ENCODE peak calls at places on chromosomes 2 and 18, in ten cellular contexts. J, U, D, C, N, G, O, R, I and H are unnamed samples.
A peak's percentile ranks its signal among the peaks of the same experiment; 100 is the strongest.

GRCh38 chr2:206212673-206213513 is 53.2 kb downstream of the EEF1B2 start:
- DNase-seq in J (no peak), U (no peak), D (no peak), C (no peak), N (peak; percentile 88), G (peak; percentile 72), O (peak; percentile 75), R (no peak), I (peak; percentile 3), H (no peak)

GRCh38 chr2:109438146-109438545 is 175.6 kb downstream of the SEPTIN10 start:
- DNase-seq in J (no peak), U (no peak), D (no peak), C (no peak), N (no peak), G (no peak), O (no peak), R (no peak), I (no peak), H (no peak)

GRCh38 chr2:25257032-25257455 is 84.7 kb downstream of the DNMT3A start:
- DNase-seq in J (no peak), U (peak; percentile 62), D (peak; percentile 37), C (no peak), N (peak; percentile 77), G (peak; percentile 78), O (peak; percentile 79), R (no peak), I (peak; percentile 44), H (no peak)

GRCh38 chr2:64212801-64213321 is 68.6 kb upstream of the PELI1 start:
- DNase-seq in J (no peak), U (no peak), D (no peak), C (no peak), N (peak; percentile 19), G (peak; percentile 94), O (peak; percentile 97), R (no peak), I (no peak), H (no peak)

GRCh38 chr2:8581048-8581561 is 100.8 kb upstream of the ID2 start:
- DNase-seq in J (no peak), U (no peak), D (no peak), C (no peak), N (no peak), G (no peak), O (no peak), R (no peak), I (no peak), H (no peak)

GRCh38 chr2:182426915-182427233 is at the start of gene PDE1A:
- DNase-seq in J (no peak), U (no peak), D (no peak), C (no peak), N (no peak), G (peak; percentile 27), O (no peak), R (no peak), I (no peak), H (no peak)

GRCh38 chr2:172674034-172674967 is 61.3 kb upstream of the RAPGEF4 start:
- DNase-seq in J (no peak), U (peak; percentile 34), D (no peak), C (peak; percentile 66), N (peak; percentile 65), G (peak; percentile 65), O (no peak), R (no peak), I (peak; percentile 45), H (peak; percentile 58)

GRCh38 chr18:78790511-78790910 is 189.1 kb upstream of the SALL3 start:
- DNase-seq in J (no peak), U (no peak), D (no peak), C (no peak), N (no peak), G (no peak), O (no peak), R (no peak), I (no peak), H (no peak)

GRCh38 chr2:8023241-8023640 is 658.6 kb upstream of the ID2 start:
- DNase-seq in J (no peak), U (no peak), D (no peak), C (no peak), N (no peak), G (no peak), O (no peak), R (no peak), I (no peak), H (no peak)

GRCh38 chr18:13680612-13681011 is 45.7 kb downstream of the FAM210A start:
- DNase-seq in J (no peak), U (peak; percentile 46), D (no peak), C (no peak), N (no peak), G (peak; percentile 24), O (no peak), R (no peak), I (no peak), H (peak; percentile 33)

GRCh38 chr2:113974727-113975126 is 84.8 kb downstream of the ACTR3 start:
- DNase-seq in J (no peak), U (no peak), D (no peak), C (no peak), N (no peak), G (no peak), O (no peak), R (no peak), I (no peak), H (no peak)

GRCh38 chr2:181178823-181179412 is 198.5 kb downstream of the UBE2E3 start:
- DNase-seq in J (peak; percentile 24), U (no peak), D (no peak), C (no peak), N (no peak), G (peak; percentile 25), O (no peak), R (no peak), I (no peak), H (peak; percentile 8)

GRCh38 chr2:150486539-150487484 is 655 bp downstream of the RND3 start:
- DNase-seq in J (no peak), U (no peak), D (peak; percentile 21), C (peak; percentile 34), N (peak; percentile 47), G (peak; percentile 73), O (peak; percentile 62), R (peak; percentile 17), I (peak; percentile 43), H (peak; percentile 17)

GRCh38 chr2:215619022-215619958 is 183.4 kb upstream of the FN1 start:
- DNase-seq in J (peak; percentile 34), U (no peak), D (no peak), C (no peak), N (peak; percentile 53), G (peak; percentile 92), O (peak; percentile 94), R (no peak), I (peak; percentile 69), H (no peak)

GRCh38 chr2:53778536-53779162 is 8.1 kb downstream of the ASB3 start:
- DNase-seq in J (no peak), U (no peak), D (no peak), C (no peak), N (no peak), G (no peak), O (no peak), R (no peak), I (no peak), H (no peak)

GRCh38 chr2:207768891-207769596 is 662 bp downstream of the FZD5 start:
- DNase-seq in J (peak; percentile 43), U (peak; percentile 51), D (peak; percentile 8), C (no peak), N (peak; percentile 70), G (peak; percentile 20), O (peak; percentile 31), R (peak; percentile 43), I (peak; percentile 41), H (no peak)
- TF ChIP-seq CTCF in J (no peak), U (no peak), D (no peak), C (no peak), N (no peak), G (no peak), O (no peak), R (no peak), I (no peak), H (no peak)

DNA sequence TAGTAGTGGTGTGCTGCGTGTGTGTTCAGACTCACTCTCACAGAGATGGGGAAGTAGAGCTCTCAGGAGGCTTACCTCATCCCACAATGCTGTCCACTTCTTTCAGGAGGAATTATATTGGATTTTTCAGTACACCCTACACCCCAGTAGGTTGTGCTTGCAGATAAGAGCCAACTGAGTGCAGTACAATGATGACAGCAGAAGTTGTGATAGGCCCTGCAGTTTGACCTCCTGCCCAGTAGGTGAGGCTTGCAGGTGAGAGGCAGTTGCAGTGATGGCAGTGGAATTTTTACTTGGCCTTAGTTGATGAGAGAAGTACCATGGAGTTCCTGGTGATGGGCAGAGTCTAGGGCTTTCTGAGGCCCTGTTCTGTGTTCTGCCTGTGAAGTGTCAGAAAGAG is 657.8 kb downstream of the KCNJ3 start:
- DNase-seq in J (no peak), U (no peak), D (no peak), C (no peak), N (no peak), G (no peak), O (no peak), R (no peak), I (no peak), H (no peak)
- TF ChIP-seq CTCF in J (no peak), U (no peak), D (no peak), C (no peak), N (no peak), G (no peak), O (no peak), R (no peak), I (no peak), H (no peak)

DNA sequence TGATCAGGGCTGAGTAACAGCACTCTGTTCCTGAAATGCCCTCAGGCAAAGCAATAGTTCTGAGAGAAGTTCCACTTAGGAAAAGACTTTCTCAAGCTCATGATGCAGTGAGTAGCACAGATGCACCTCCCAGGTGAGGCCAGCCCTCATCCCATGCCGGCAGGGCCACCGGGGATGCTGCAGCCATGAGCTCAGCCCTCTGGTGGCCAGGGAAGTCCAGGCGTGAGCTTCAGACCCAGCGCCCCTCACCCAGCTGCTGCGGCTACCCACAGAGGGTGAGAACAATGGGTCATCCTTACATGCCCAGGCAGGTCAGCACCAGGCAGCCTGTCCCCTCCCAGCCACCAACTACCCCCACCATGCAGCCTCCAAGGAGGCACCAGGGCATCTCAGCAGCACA is 50.7 kb downstream of the TTC32 start:
- DNase-seq in J (peak; percentile 24), U (no peak), D (no peak), C (no peak), N (no peak), G (no peak), O (no peak), R (no peak), I (no peak), H (no peak)
- TF ChIP-seq CTCF in J (no peak), U (no peak), D (no peak), C (no peak), N (peak; percentile 18), G (peak; percentile 50), O (no peak), R (no peak), I (peak; percentile 12), H (peak; percentile 27)

DNA sequence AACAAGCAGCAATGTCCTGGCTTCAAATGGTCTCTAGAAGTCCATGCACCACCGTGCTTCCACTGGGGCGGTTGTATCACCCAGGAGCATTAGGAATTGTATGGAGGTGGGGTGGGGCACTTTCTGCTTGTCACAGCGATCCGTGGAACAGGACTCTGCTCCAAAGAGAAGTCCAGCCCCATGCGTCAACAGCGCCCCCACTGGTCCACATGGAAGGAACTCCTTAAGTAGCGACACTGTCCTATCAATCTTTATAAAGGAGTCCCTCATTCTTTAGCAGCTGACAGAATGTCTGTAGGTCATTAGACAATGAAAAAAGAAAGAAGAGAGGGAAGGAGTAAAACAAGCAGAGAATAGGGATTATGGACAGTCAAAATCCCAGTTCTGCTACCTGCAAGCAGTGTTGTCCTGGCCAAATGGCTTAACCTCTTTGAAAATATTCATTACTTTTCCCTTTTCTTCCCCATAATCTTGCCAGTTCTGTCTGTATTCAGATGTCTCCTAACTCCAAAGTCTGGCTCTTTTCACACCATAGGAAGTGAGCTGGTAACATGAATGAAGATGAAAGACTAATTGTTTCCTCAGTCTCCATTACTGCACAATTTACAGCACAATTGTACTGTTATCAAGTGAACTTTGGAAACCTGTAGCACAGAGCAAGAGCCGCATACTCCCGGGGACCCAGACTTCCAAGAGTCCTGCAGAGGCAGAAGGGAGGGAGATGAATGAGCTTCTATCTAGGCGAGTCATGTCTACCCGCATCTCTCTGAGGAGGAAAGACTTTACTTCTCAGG is 9.9 kb downstream of the NFE2L2 start:
- DNase-seq in J (peak; percentile 81), U (peak; percentile 45), D (peak; percentile 48), C (peak; percentile 62), N (no peak), G (peak; percentile 56), O (peak; percentile 59), R (no peak), I (peak; percentile 64), H (peak; percentile 50)
- TF ChIP-seq CTCF in J (peak; percentile 82), U (peak; percentile 15), D (peak; percentile 21), C (peak; percentile 34), N (peak; percentile 19), G (peak; percentile 63), O (peak; percentile 31), R (no peak), I (peak; percentile 68), H (peak; percentile 66)